ENCODE peak calls at places on chromosome 4, in six cellular contexts. U, V, O, P, F and G are unnamed samples.

GRCh38 chr4:15343581-15343980 is 84.3 kb upstream of the C1QTNF7 start:
- DNase-seq in F (no peak), V (no peak), P (no peak), O (no peak), U (no peak), G (no peak)

GRCh38 chr4:154597798-154598774 is 7.5 kb upstream of the FGA start:
- DNase-seq in V (no peak), O (no peak), F (no peak), P (no peak), U (no peak), G (no peak)

GRCh38 chr4:22170353-22170752 is 221.8 kb upstream of the KCNIP4 start:
- DNase-seq in F (no peak), O (no peak), P (no peak), V (peak; percentile 54), U (no peak), G (no peak)

GRCh38 chr4:73684097-73684496 is 56.3 kb upstream of the CXCL8 start:
- DNase-seq in U (no peak), O (no peak), F (no peak), V (peak; percentile 26), P (no peak), G (no peak)

GRCh38 chr4:94613248-94613647 is 144.5 kb upstream of the BMPR1B start:
- DNase-seq in O (no peak), U (no peak), P (no peak), F (no peak), V (no peak), G (no peak)

GRCh38 chr4:1353186-1354055 is 6.4 kb downstream of the UVSSA start:
- DNase-seq in V (no peak), F (no peak), U (no peak), P (no peak), O (no peak), G (no peak)

GRCh38 chr4:23947826-23948225 is 58.0 kb upstream of the PPARGC1A start:
- DNase-seq in V (peak; percentile 29), O (no peak), F (no peak), U (no peak), P (no peak), G (no peak)

GRCh38 chr4:80173841-80174240 is 23.5 kb upstream of the PRDM8 start:
- DNase-seq in P (no peak), O (no peak), U (no peak), F (no peak), V (no peak), G (peak; percentile 47)

GRCh38 chr4:165368114-165368513 is 10.7 kb upstream of the CPE start:
- DNase-seq in F (no peak), P (no peak), V (no peak), O (no peak), U (no peak), G (no peak)

GRCh38 chr4:6582889-6583504 is 8.0 kb downstream of the MAN2B2 start:
- DNase-seq in P (no peak), V (peak; percentile 31), U (no peak), F (no peak), O (no peak), G (no peak)